ENCODE peak calls at places on chromosome 13, in four cellular contexts. O is breast epithelium, F is mammary epithelial cell, X is pancreas. W is an unnamed sample. For H3K9me3, the result is how much of the 10 kb centered on the place peaks cover.

GRCh38 chr13:94119360-94119936 is 360.0 kb downstream of the DCT start:
- DNase-seq in O (no peak), F (no peak), X (peak), W (peak)

GRCh38 chr13:21139374-21139773 is 37.0 kb downstream of the SKA3 start:
- DNase-seq in O (no peak), F (no peak), X (peak), W (no peak)

GRCh38 chr13:73956101-73956500 is 178.1 kb downstream of the KLF12 start:
- DNase-seq in O (no peak), F (no peak), X (no peak), W (no peak)

GRCh38 chr13:40148103-40148502 is 492.6 kb downstream of the COG6 start:
- DNase-seq in O (no peak), F (no peak), X (no peak), W (no peak)

GRCh38 chr13:52665325-52665724 is 12.7 kb downstream of the SUGT1 start:
- DNase-seq in O (no peak), F (peak), X (no peak), W (no peak)

GRCh38 chr13:113880651-113881611 is 17.1 kb upstream of the GAS6 start:
- DNase-seq in O (no peak), F (peak), X (no peak), W (no peak)

GRCh38 chr13:20389696-20390525 is 135.7 kb downstream of the CRYL1 start:
- DNase-seq in O (no peak), F (no peak), X (no peak), W (no peak)

GRCh38 chr13:79909664-79910063 is 428.7 kb downstream of the NDFIP2 start:
- DNase-seq in O (no peak), F (no peak), X (no peak), W (no peak)

GRCh38 chr13:42946927-42947326 is 45.1 kb downstream of the EPSTI1 start:
- DNase-seq in O (no peak), F (no peak), X (no peak), W (no peak)

GRCh38 chr13:46341112-46341711 is 45.8 kb downstream of the RUBCNL start:
- DNase-seq in O (no peak), F (peak), X (no peak), W (no peak)

GRCh38 chr13:80030491-80030890 is 310.4 kb downstream of the SPRY2 start:
- DNase-seq in O (no peak), F (peak), X (peak), W (peak)

GRCh38 chr13:51771418-51772104 is 32.4 kb downstream of the DHRS12 start:
- DNase-seq in O (no peak), F (no peak), X (peak), W (no peak)

GRCh38 chr13:100517135-100517534 is 71.5 kb downstream of the GGACT start:
- DNase-seq in O (no peak), F (no peak), X (peak), W (no peak)

GRCh38 chr13:60329221-60329983 is 67.6 kb upstream of the TDRD3 start:
- DNase-seq in O (no peak), F (peak), X (peak), W (peak)

GRCh38 chr13:79194727-79195126 is 211.3 kb downstream of the RBM26 start:
- DNase-seq in O (no peak), F (no peak), X (no peak), W (no peak)

GRCh38 chr13:62697702-62698101 is 1282.1 kb upstream of the PCDH20 start:
- DNase-seq in O (no peak), F (no peak), X (no peak), W (no peak)

GRCh38 chr13:97130201-97130600 is 91.9 kb upstream of the MBNL2 start:
- DNase-seq in O (no peak), F (no peak), X (no peak), W (no peak)

GRCh38 chr13:45807520-45808099 is 43.9 kb downstream of the SIAH3 start:
- DNase-seq in O (no peak), F (peak), X (peak), W (no peak)

GRCh38 chr13:40102854-40103253 is 447.4 kb downstream of the COG6 start:
- DNase-seq in O (no peak), F (peak), X (no peak), W (no peak)

GRCh38 chr13:76715043-76715442 is 171.2 kb downstream of the KCTD12 start:
- DNase-seq in O (no peak), F (no peak), X (no peak), W (no peak)

GRCh38 chr13:40665061-40665753 is 1.2 kb downstream of the FOXO1 start:
- DNase-seq in O (no peak), F (peak), X (peak), W (peak)

GRCh38 chr13:77386880-77387606 is 60.1 kb upstream of the MYCBP2 start:
- DNase-seq in O (no peak), F (no peak), X (no peak), W (no peak)

GRCh38 chr13:79736356-79736755 is 255.4 kb downstream of the NDFIP2 start:
- DNase-seq in O (no peak), F (peak), X (no peak), W (no peak)

GRCh38 chr13:72599148-72599743 is 128.2 kb downstream of the MZT1 start:
- DNase-seq in O (no peak), F (no peak), X (no peak), W (no peak)

GRCh38 chr13:56932104-56932503 is 208.6 kb upstream of the PRR20A start:
- DNase-seq in O (no peak), F (no peak), X (no peak), W (no peak)

GRCh38 chr13:87498681-87499080 is 172.5 kb upstream of the SLITRK5 start:
- DNase-seq in O (no peak), F (peak), X (no peak), W (no peak)

GRCh38 chr13:43895940-43896339 is 16.2 kb downstream of the LACC1 start:
- DNase-seq in O (no peak), F (no peak), X (no peak), W (no peak)

GRCh38 chr13:49373699-49374098 is 70.2 kb downstream of the CAB39L start:
- DNase-seq in O (no peak), F (no peak), X (no peak), W (no peak)

GRCh38 chr13:20193142-20193923 is 595 bp upstream of the GJB2 start:
- DNase-seq in O (no peak), F (no peak), X (no peak), W (no peak)

GRCh38 chr13:64688893-64689677 is 2541.1 kb downstream of the PCDH9 start:
- DNase-seq in O (no peak), F (peak), X (no peak), W (no peak)
- H3K27ac ChIP-seq in O (no peak), F (peak), X (no peak), W (no peak)

GRCh38 chr13:29161653-29162052 is 341.5 kb downstream of the MTUS2 start:
- DNase-seq in O (no peak), F (no peak), X (no peak), W (no peak)
- H3K9me3 ChIP-seq in O (under half), F (under half), X (under half), W (under half)

GRCh38 chr13:99304541-99304940 is 2.7 kb downstream of the GPR183 start:
- DNase-seq in O (no peak), F (no peak), X (no peak), W (no peak)

GRCh38 chr13:99302637-99303505 is 4.3 kb downstream of the GPR183 start:
- DNase-seq in O (no peak), F (no peak), X (no peak), W (no peak)

GRCh38 chr13:99301913-99302636 is 5.1 kb downstream of the GPR183 start:
- DNase-seq in O (no peak), F (no peak), X (no peak), W (no peak)

GRCh38 chr13:99305180-99305965 is 1.8 kb downstream of the GPR183 start:
- DNase-seq in O (no peak), F (no peak), X (no peak), W (no peak)

GRCh38 chr13:99303863-99304521 is 3.2 kb downstream of the GPR183 start:
- DNase-seq in O (no peak), F (no peak), X (no peak), W (no peak)
- H3K27ac ChIP-seq in O (no peak), F (no peak), X (no peak), W (peak)

DNA sequence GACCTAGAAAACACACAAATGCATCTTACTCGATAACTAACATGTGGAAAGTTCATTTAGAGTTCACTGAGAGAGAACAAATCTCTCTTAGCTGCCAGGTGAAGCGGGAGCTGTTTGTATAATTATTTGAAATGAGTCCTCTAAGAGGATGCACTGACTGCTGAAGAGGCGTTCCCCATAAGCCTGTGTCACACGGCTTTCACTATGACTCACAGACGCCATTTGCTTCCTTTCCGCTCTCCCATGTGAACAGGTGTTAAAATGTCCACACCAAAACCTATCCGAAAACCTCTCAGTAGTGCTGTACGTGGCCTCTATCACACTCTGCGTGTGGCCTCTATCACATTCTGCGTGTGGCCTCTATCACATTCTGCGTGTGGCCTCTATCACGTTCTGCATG is 101.8 kb downstream of the SOX1 start:
- DNase-seq in O (no peak), F (no peak), X (no peak), W (no peak)
- H3K9me3 ChIP-seq in O (under half), F (under half), X (under half), W (under half)

GRCh38 chr13:110236431-110236830 is 70.5 kb downstream of the COL4A1 start:
- DNase-seq in O (no peak), F (no peak), X (no peak), W (no peak)

GRCh38 chr13:110234532-110234931 is 72.4 kb downstream of the COL4A1 start:
- DNase-seq in O (no peak), F (no peak), X (no peak), W (no peak)

GRCh38 chr13:110238795-110239194 is 68.2 kb downstream of the COL4A1 start:
- DNase-seq in O (no peak), F (no peak), X (no peak), W (no peak)

GRCh38 chr13:110237895-110238294 is 69.1 kb downstream of the COL4A1 start:
- DNase-seq in O (no peak), F (no peak), X (no peak), W (no peak)

GRCh38 chr13:110236831-110237261 is 70.1 kb downstream of the COL4A1 start:
- DNase-seq in O (no peak), F (no peak), X (no peak), W (no peak)
- H3K27ac ChIP-seq in O (no peak), F (no peak), X (no peak), W (peak)

GRCh38 chr13:18235756-18236527 is 945.7 kb downstream of the TUBA3C start:
- DNase-seq in O (no peak), F (no peak), X (no peak), W (no peak)

GRCh38 chr13:18233783-18234299 is 947.8 kb downstream of the TUBA3C start:
- DNase-seq in O (no peak), F (no peak), X (no peak), W (no peak)

GRCh38 chr13:18235172-18235571 is 946.5 kb downstream of the TUBA3C start:
- DNase-seq in O (no peak), F (no peak), X (no peak), W (no peak)

GRCh38 chr13:18232298-18232993 is 949.2 kb downstream of the TUBA3C start:
- DNase-seq in O (no peak), F (no peak), X (no peak), W (no peak)

GRCh38 chr13:18232994-18233782 is 948.4 kb downstream of the TUBA3C start:
- DNase-seq in O (no peak), F (no peak), X (no peak), W (no peak)
- H3K9me3 ChIP-seq in O (under half), F (under half), X (under half), W (under half)

DNA sequence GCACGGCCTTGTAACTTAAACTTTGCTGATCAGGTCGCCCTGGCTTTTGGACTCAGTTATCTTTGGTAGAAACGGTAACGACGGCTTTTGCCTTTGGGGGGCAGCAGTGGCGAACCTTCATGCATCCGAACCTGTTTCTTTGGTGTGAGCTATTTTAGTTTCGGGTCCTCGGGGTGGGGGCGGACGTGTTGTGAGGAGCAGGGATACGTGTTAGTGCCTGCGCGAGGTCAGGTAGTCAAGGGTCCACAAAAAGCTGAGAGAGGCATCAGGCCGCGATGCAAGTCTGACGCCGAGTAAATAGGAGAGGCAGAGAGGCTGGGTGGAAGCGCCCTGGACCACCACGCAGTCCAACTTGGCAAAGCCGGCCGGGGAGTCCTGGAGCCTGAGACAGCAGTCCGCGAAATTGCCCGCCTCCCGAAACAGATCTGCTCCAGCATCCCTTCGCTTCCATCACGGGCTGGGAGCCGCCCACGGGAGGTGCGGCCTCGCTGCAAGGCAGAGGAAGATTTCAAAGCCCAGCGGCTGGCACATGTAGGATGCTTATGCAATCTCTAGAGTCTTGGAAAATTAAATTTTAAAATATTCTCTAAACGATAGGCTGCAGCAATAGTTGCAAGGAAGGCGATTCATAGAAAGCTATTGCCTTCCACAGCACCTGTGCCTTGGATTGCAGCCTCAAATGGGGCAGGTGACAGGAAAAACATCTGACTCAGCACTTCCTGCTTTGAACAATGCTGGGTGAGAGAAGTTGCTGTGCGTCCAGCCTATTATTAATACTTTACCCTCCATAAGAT is 4.6 kb upstream of the TPP2 start:
- DNase-seq in O (peak), F (peak), X (peak), W (peak)
- H3K27ac ChIP-seq in O (peak), F (peak), X (peak), W (peak)

GRCh38 chr13:110380359-110381028 is 73.4 kb downstream of the COL4A2 start:
- DNase-seq in O (no peak), F (no peak), X (no peak), W (no peak)
- H3K9me3 ChIP-seq in O (under half), F (under half), X (under half), W (under half)

W was measured in lower lobe of right lung.